ENCODE peak calls at places on chromosomes 4 and X, in four cellular contexts. A, Y, I and P are unnamed samples.

GRCh38 chr4:156298230-156298629 is 344.6 kb upstream of the CTSO start:
- DNase-seq in A (peak; percentile 7), Y (no peak), I (no peak), P (peak; percentile 34)

GRCh38 chr4:137025484-137026059 is 506.7 kb downstream of the PCDH18 start:
- DNase-seq in A (no peak), Y (no peak), I (no peak), P (no peak)

GRCh38 chr4:15695240-15695699 is 7.6 kb upstream of the BST1 start:
- DNase-seq in A (no peak), Y (no peak), I (no peak), P (peak; percentile 98)

GRCh38 chrX:3449287-3449686 is 102.8 kb upstream of the MXRA5 start:
- DNase-seq in A (no peak), Y (no peak), I (no peak), P (no peak)

GRCh38 chrX:10072786-10073568 is 83.8 kb upstream of the CLCN4 start:
- DNase-seq in A (no peak), Y (peak; percentile 59), I (no peak), P (no peak)

GRCh38 chr4:41409095-41409494 is 128.9 kb upstream of the LIMCH1 start:
- DNase-seq in A (no peak), Y (no peak), I (no peak), P (peak; percentile 32)

GRCh38 chr4:120517966-120518365 is 404.6 kb downstream of the PRDM5 start:
- DNase-seq in A (no peak), Y (no peak), I (no peak), P (peak; percentile 77)

GRCh38 chrX:40108084-40108958 is 10.6 kb upstream of the BCOR start:
- DNase-seq in A (peak; percentile 65), Y (peak; percentile 55), I (no peak), P (no peak)

GRCh38 chrX:141220342-141221008 is 21.8 kb downstream of the SPANXC start:
- DNase-seq in A (no peak), Y (no peak), I (no peak), P (peak; percentile 79)

GRCh38 chrX:1903380-1903935 is 288.6 kb downstream of the ASMT start:
- DNase-seq in A (no peak), Y (no peak), I (no peak), P (peak; percentile 35)

GRCh38 chrX:132615396-132616131 is 126.7 kb upstream of the MBNL3 start:
- DNase-seq in A (peak; percentile 37), Y (no peak), I (peak; percentile 5), P (peak; percentile 74)

GRCh38 chrX:70605352-70605751 is 160.7 kb downstream of the DLG3 start:
- DNase-seq in A (no peak), Y (no peak), I (no peak), P (no peak)